ENCODE peak calls at places on chromosomes 6 and 20, in six cellular contexts. One of them, this sample, is unnamed.

GRCh38 chr6:125421853-125422252 is 120.1 kb upstream of the HDDC2 start:
- DNase-seq in stimulated activated naive B cell treated with anti-CD40 and anti-IgM and Interleukin-4, amounts not matched to agents 10 μg/mL and 1 μg/mL and 100 μg/mL, for 72 hours: no peak
- DNase-seq in A549: no peak
- DNase-seq in central memory CD8-positive, alpha-beta T cell: no peak
- DNase-seq in frontal cortex: no peak
- DNase-seq in T-helper 2 cell: no peak
- DNase-seq in this sample: no peak

GRCh38 chr6:147950623-147950987 is 392.0 kb upstream of the SASH1 start:
- DNase-seq in frontal cortex: no peak
- DNase-seq in stimulated activated naive B cell treated with anti-CD40 and anti-IgM and Interleukin-4, amounts not matched to agents 10 μg/mL and 1 μg/mL and 100 μg/mL, for 72 hours: no peak
- DNase-seq in central memory CD8-positive, alpha-beta T cell: no peak
- DNase-seq in T-helper 2 cell: no peak
- DNase-seq in A549: no peak
- DNase-seq in this sample: no peak

GRCh38 chr6:27178001-27178730 is 69.3 kb upstream of the PRSS16 start:
- DNase-seq in T-helper 2 cell: peak; percentile 83
- DNase-seq in stimulated activated naive B cell treated with anti-CD40 and anti-IgM and Interleukin-4, amounts not matched to agents 10 μg/mL and 1 μg/mL and 100 μg/mL, for 72 hours: peak; percentile 50
- DNase-seq in frontal cortex: peak; percentile 19
- DNase-seq in A549: peak; percentile 31
- DNase-seq in central memory CD8-positive, alpha-beta T cell: peak; percentile 20
- DNase-seq in this sample: peak; percentile 44

GRCh38 chr6:130167655-130168054 is 55.1 kb downstream of the SAMD3 start:
- DNase-seq in central memory CD8-positive, alpha-beta T cell: no peak
- DNase-seq in stimulated activated naive B cell treated with anti-CD40 and anti-IgM and Interleukin-4, amounts not matched to agents 10 μg/mL and 1 μg/mL and 100 μg/mL, for 72 hours: no peak
- DNase-seq in T-helper 2 cell: no peak
- DNase-seq in A549: no peak
- DNase-seq in frontal cortex: no peak
- DNase-seq in this sample: no peak

GRCh38 chr6:114100421-114100820 is 129.5 kb upstream of the HDAC2 start:
- DNase-seq in T-helper 2 cell: no peak
- DNase-seq in A549: no peak
- DNase-seq in stimulated activated naive B cell treated with anti-CD40 and anti-IgM and Interleukin-4, amounts not matched to agents 10 μg/mL and 1 μg/mL and 100 μg/mL, for 72 hours: no peak
- DNase-seq in central memory CD8-positive, alpha-beta T cell: no peak
- DNase-seq in frontal cortex: no peak
- DNase-seq in this sample: no peak

GRCh38 chr6:63805808-63806572 is 170.4 kb downstream of the PHF3 start:
- DNase-seq in central memory CD8-positive, alpha-beta T cell: no peak
- DNase-seq in stimulated activated naive B cell treated with anti-CD40 and anti-IgM and Interleukin-4, amounts not matched to agents 10 μg/mL and 1 μg/mL and 100 μg/mL, for 72 hours: no peak
- DNase-seq in frontal cortex: no peak
- DNase-seq in A549: peak; percentile 14
- DNase-seq in T-helper 2 cell: no peak
- DNase-seq in this sample: no peak

GRCh38 chr6:124432632-124433031 is 529.6 kb upstream of the RNF217 start:
- DNase-seq in stimulated activated naive B cell treated with anti-CD40 and anti-IgM and Interleukin-4, amounts not matched to agents 10 μg/mL and 1 μg/mL and 100 μg/mL, for 72 hours: no peak
- DNase-seq in central memory CD8-positive, alpha-beta T cell: no peak
- DNase-seq in A549: no peak
- DNase-seq in T-helper 2 cell: no peak
- DNase-seq in frontal cortex: no peak
- DNase-seq in this sample: no peak

GRCh38 chr6:109503327-109504224 is 20.6 kb upstream of the ZBTB24 start:
- DNase-seq in A549: no peak
- DNase-seq in T-helper 2 cell: no peak
- DNase-seq in stimulated activated naive B cell treated with anti-CD40 and anti-IgM and Interleukin-4, amounts not matched to agents 10 μg/mL and 1 μg/mL and 100 μg/mL, for 72 hours: no peak
- DNase-seq in central memory CD8-positive, alpha-beta T cell: no peak
- DNase-seq in frontal cortex: no peak
- DNase-seq in this sample: no peak

GRCh38 chr6:47794577-47795135 is 12.8 kb downstream of the OPN5 start:
- DNase-seq in T-helper 2 cell: no peak
- DNase-seq in central memory CD8-positive, alpha-beta T cell: no peak
- DNase-seq in stimulated activated naive B cell treated with anti-CD40 and anti-IgM and Interleukin-4, amounts not matched to agents 10 μg/mL and 1 μg/mL and 100 μg/mL, for 72 hours: no peak
- DNase-seq in frontal cortex: no peak
- DNase-seq in A549: no peak
- DNase-seq in this sample: no peak

GRCh38 chr20:11235058-11235457 is 561.3 kb upstream of the JAG1 start:
- DNase-seq in stimulated activated naive B cell treated with anti-CD40 and anti-IgM and Interleukin-4, amounts not matched to agents 10 μg/mL and 1 μg/mL and 100 μg/mL, for 72 hours: no peak
- DNase-seq in T-helper 2 cell: no peak
- DNase-seq in central memory CD8-positive, alpha-beta T cell: no peak
- DNase-seq in A549: no peak
- DNase-seq in frontal cortex: no peak
- DNase-seq in this sample: no peak

GRCh38 chr6:121608270-121608669 is 172.8 kb downstream of the GJA1 start:
- DNase-seq in A549: no peak
- DNase-seq in T-helper 2 cell: no peak
- DNase-seq in central memory CD8-positive, alpha-beta T cell: no peak
- DNase-seq in frontal cortex: no peak
- DNase-seq in stimulated activated naive B cell treated with anti-CD40 and anti-IgM and Interleukin-4, amounts not matched to agents 10 μg/mL and 1 μg/mL and 100 μg/mL, for 72 hours: no peak
- DNase-seq in this sample: no peak

GRCh38 chr6:80435457-80435856 is 329.0 kb downstream of the BCKDHB start:
- DNase-seq in A549: no peak
- DNase-seq in central memory CD8-positive, alpha-beta T cell: no peak
- DNase-seq in T-helper 2 cell: no peak
- DNase-seq in stimulated activated naive B cell treated with anti-CD40 and anti-IgM and Interleukin-4, amounts not matched to agents 10 μg/mL and 1 μg/mL and 100 μg/mL, for 72 hours: no peak
- DNase-seq in frontal cortex: no peak
- DNase-seq in this sample: no peak

GRCh38 chr6:163808871-163809270 is 394.4 kb downstream of the QKI start:
- DNase-seq in central memory CD8-positive, alpha-beta T cell: no peak
- DNase-seq in frontal cortex: no peak
- DNase-seq in stimulated activated naive B cell treated with anti-CD40 and anti-IgM and Interleukin-4, amounts not matched to agents 10 μg/mL and 1 μg/mL and 100 μg/mL, for 72 hours: no peak
- DNase-seq in A549: no peak
- DNase-seq in T-helper 2 cell: no peak
- DNase-seq in this sample: no peak

GRCh38 chr20:57180954-57181353 is 85.5 kb downstream of the BMP7 start:
- DNase-seq in stimulated activated naive B cell treated with anti-CD40 and anti-IgM and Interleukin-4, amounts not matched to agents 10 μg/mL and 1 μg/mL and 100 μg/mL, for 72 hours: no peak
- DNase-seq in central memory CD8-positive, alpha-beta T cell: no peak
- DNase-seq in T-helper 2 cell: no peak
- DNase-seq in A549: no peak
- DNase-seq in frontal cortex: no peak
- DNase-seq in this sample: no peak

GRCh38 chr6:138087549-138087948 is 19.7 kb downstream of the PERP start:
- DNase-seq in frontal cortex: no peak
- DNase-seq in T-helper 2 cell: no peak
- DNase-seq in stimulated activated naive B cell treated with anti-CD40 and anti-IgM and Interleukin-4, amounts not matched to agents 10 μg/mL and 1 μg/mL and 100 μg/mL, for 72 hours: no peak
- DNase-seq in central memory CD8-positive, alpha-beta T cell: no peak
- DNase-seq in A549: peak; percentile 15
- DNase-seq in this sample: no peak

GRCh38 chr6:5937516-5937915 is 69.2 kb downstream of the NRN1 start:
- DNase-seq in stimulated activated naive B cell treated with anti-CD40 and anti-IgM and Interleukin-4, amounts not matched to agents 10 μg/mL and 1 μg/mL and 100 μg/mL, for 72 hours: no peak
- DNase-seq in central memory CD8-positive, alpha-beta T cell: no peak
- DNase-seq in A549: no peak
- DNase-seq in frontal cortex: no peak
- DNase-seq in T-helper 2 cell: no peak
- DNase-seq in this sample: no peak

GRCh38 chr6:90098025-90098474 is 198.6 kb downstream of the BACH2 start:
- DNase-seq in frontal cortex: peak; percentile 27
- DNase-seq in stimulated activated naive B cell treated with anti-CD40 and anti-IgM and Interleukin-4, amounts not matched to agents 10 μg/mL and 1 μg/mL and 100 μg/mL, for 72 hours: no peak
- DNase-seq in A549: no peak
- DNase-seq in T-helper 2 cell: no peak
- DNase-seq in central memory CD8-positive, alpha-beta T cell: no peak
- DNase-seq in this sample: no peak

GRCh38 chr6:19354181-19354580 is 483.0 kb upstream of the ID4 start:
- DNase-seq in T-helper 2 cell: no peak
- DNase-seq in central memory CD8-positive, alpha-beta T cell: no peak
- DNase-seq in stimulated activated naive B cell treated with anti-CD40 and anti-IgM and Interleukin-4, amounts not matched to agents 10 μg/mL and 1 μg/mL and 100 μg/mL, for 72 hours: no peak
- DNase-seq in A549: no peak
- DNase-seq in frontal cortex: no peak
- DNase-seq in this sample: no peak

GRCh38 chr6:30845183-30845582 is 39.1 kb upstream of the DDR1 start:
- DNase-seq in central memory CD8-positive, alpha-beta T cell: no peak
- DNase-seq in T-helper 2 cell: no peak
- DNase-seq in A549: no peak
- DNase-seq in frontal cortex: no peak
- DNase-seq in stimulated activated naive B cell treated with anti-CD40 and anti-IgM and Interleukin-4, amounts not matched to agents 10 μg/mL and 1 μg/mL and 100 μg/mL, for 72 hours: no peak
- DNase-seq in this sample: no peak

GRCh38 chr6:15504040-15504491 is 158.8 kb downstream of the DTNBP1 start:
- DNase-seq in central memory CD8-positive, alpha-beta T cell: no peak
- DNase-seq in A549: no peak
- DNase-seq in T-helper 2 cell: no peak
- DNase-seq in stimulated activated naive B cell treated with anti-CD40 and anti-IgM and Interleukin-4, amounts not matched to agents 10 μg/mL and 1 μg/mL and 100 μg/mL, for 72 hours: no peak
- DNase-seq in frontal cortex: no peak
- DNase-seq in this sample: no peak

GRCh38 chr20:52905235-52905634 is 66.9 kb upstream of the TSHZ2 start:
- DNase-seq in central memory CD8-positive, alpha-beta T cell: no peak
- DNase-seq in T-helper 2 cell: no peak
- DNase-seq in stimulated activated naive B cell treated with anti-CD40 and anti-IgM and Interleukin-4, amounts not matched to agents 10 μg/mL and 1 μg/mL and 100 μg/mL, for 72 hours: no peak
- DNase-seq in frontal cortex: no peak
- DNase-seq in A549: no peak
- DNase-seq in this sample: no peak

GRCh38 chr20:35514371-35514960 is 15.0 kb downstream of the C20orf173 start:
- DNase-seq in A549: no peak
- DNase-seq in frontal cortex: no peak
- DNase-seq in T-helper 2 cell: no peak
- DNase-seq in stimulated activated naive B cell treated with anti-CD40 and anti-IgM and Interleukin-4, amounts not matched to agents 10 μg/mL and 1 μg/mL and 100 μg/mL, for 72 hours: no peak
- DNase-seq in central memory CD8-positive, alpha-beta T cell: no peak
- DNase-seq in this sample: no peak

GRCh38 chr6:170590725-170591124 is 6.3 kb upstream of the PDCD2 start:
- DNase-seq in T-helper 2 cell: no peak
- DNase-seq in A549: no peak
- DNase-seq in central memory CD8-positive, alpha-beta T cell: no peak
- DNase-seq in frontal cortex: no peak
- DNase-seq in stimulated activated naive B cell treated with anti-CD40 and anti-IgM and Interleukin-4, amounts not matched to agents 10 μg/mL and 1 μg/mL and 100 μg/mL, for 72 hours: no peak
- DNase-seq in this sample: no peak

GRCh38 chr20:47201074-47201730 is 155.3 kb downstream of the ZMYND8 start:
- DNase-seq in A549: no peak
- DNase-seq in central memory CD8-positive, alpha-beta T cell: no peak
- DNase-seq in stimulated activated naive B cell treated with anti-CD40 and anti-IgM and Interleukin-4, amounts not matched to agents 10 μg/mL and 1 μg/mL and 100 μg/mL, for 72 hours: no peak
- DNase-seq in T-helper 2 cell: no peak
- DNase-seq in frontal cortex: no peak
- DNase-seq in this sample: no peak

GRCh38 chr6:3304500-3305215 is 45.9 kb downstream of the PSMG4 start:
- DNase-seq in frontal cortex: no peak
- DNase-seq in stimulated activated naive B cell treated with anti-CD40 and anti-IgM and Interleukin-4, amounts not matched to agents 10 μg/mL and 1 μg/mL and 100 μg/mL, for 72 hours: no peak
- DNase-seq in central memory CD8-positive, alpha-beta T cell: no peak
- DNase-seq in A549: no peak
- DNase-seq in T-helper 2 cell: no peak
- DNase-seq in this sample: no peak

GRCh38 chr20:9241721-9242427 is 173.0 kb downstream of the PLCB4 start:
- DNase-seq in T-helper 2 cell: no peak
- DNase-seq in frontal cortex: no peak
- DNase-seq in stimulated activated naive B cell treated with anti-CD40 and anti-IgM and Interleukin-4, amounts not matched to agents 10 μg/mL and 1 μg/mL and 100 μg/mL, for 72 hours: no peak
- DNase-seq in A549: no peak
- DNase-seq in central memory CD8-positive, alpha-beta T cell: no peak
- DNase-seq in this sample: no peak

GRCh38 chr20:25005661-25006060 is 13.1 kb upstream of the APMAP start:
- DNase-seq in central memory CD8-positive, alpha-beta T cell: no peak
- DNase-seq in A549: no peak
- DNase-seq in T-helper 2 cell: no peak
- DNase-seq in frontal cortex: no peak
- DNase-seq in stimulated activated naive B cell treated with anti-CD40 and anti-IgM and Interleukin-4, amounts not matched to agents 10 μg/mL and 1 μg/mL and 100 μg/mL, for 72 hours: no peak
- DNase-seq in this sample: no peak

GRCh38 chr6:125301435-125302391 is at the start of gene HDDC2:
- DNase-seq in A549: peak; percentile 28
- DNase-seq in frontal cortex: peak; percentile 72
- DNase-seq in central memory CD8-positive, alpha-beta T cell: peak; percentile 15
- DNase-seq in stimulated activated naive B cell treated with anti-CD40 and anti-IgM and Interleukin-4, amounts not matched to agents 10 μg/mL and 1 μg/mL and 100 μg/mL, for 72 hours: peak; percentile 52
- DNase-seq in T-helper 2 cell: peak; percentile 65
- DNase-seq in this sample: peak; percentile 9

GRCh38 chr6:156630613-156631302 is 146.4 kb upstream of the ARID1B start:
- DNase-seq in stimulated activated naive B cell treated with anti-CD40 and anti-IgM and Interleukin-4, amounts not matched to agents 10 μg/mL and 1 μg/mL and 100 μg/mL, for 72 hours: no peak
- DNase-seq in T-helper 2 cell: no peak
- DNase-seq in central memory CD8-positive, alpha-beta T cell: no peak
- DNase-seq in A549: no peak
- DNase-seq in frontal cortex: no peak
- DNase-seq in this sample: no peak

GRCh38 chr6:16810411-16810810 is 49.2 kb upstream of the ATXN1 start:
- DNase-seq in A549: no peak
- DNase-seq in central memory CD8-positive, alpha-beta T cell: no peak
- DNase-seq in T-helper 2 cell: no peak
- DNase-seq in stimulated activated naive B cell treated with anti-CD40 and anti-IgM and Interleukin-4, amounts not matched to agents 10 μg/mL and 1 μg/mL and 100 μg/mL, for 72 hours: no peak
- DNase-seq in frontal cortex: no peak
- DNase-seq in this sample: no peak

GRCh38 chr6:106702451-106703110 is 73.2 kb downstream of the QRSL1 start:
- DNase-seq in central memory CD8-positive, alpha-beta T cell: no peak
- DNase-seq in T-helper 2 cell: peak; percentile 5
- DNase-seq in frontal cortex: no peak
- DNase-seq in A549: no peak
- DNase-seq in stimulated activated naive B cell treated with anti-CD40 and anti-IgM and Interleukin-4, amounts not matched to agents 10 μg/mL and 1 μg/mL and 100 μg/mL, for 72 hours: peak; percentile 49
- DNase-seq in this sample: no peak

GRCh38 chr6:42690151-42690702 is 32.2 kb downstream of the PRPH2 start:
- DNase-seq in T-helper 2 cell: no peak
- DNase-seq in A549: no peak
- DNase-seq in frontal cortex: no peak
- DNase-seq in stimulated activated naive B cell treated with anti-CD40 and anti-IgM and Interleukin-4, amounts not matched to agents 10 μg/mL and 1 μg/mL and 100 μg/mL, for 72 hours: no peak
- DNase-seq in central memory CD8-positive, alpha-beta T cell: no peak
- DNase-seq in this sample: no peak

GRCh38 chr20:48096957-48097890 is 311.9 kb upstream of the SULF2 start:
- DNase-seq in T-helper 2 cell: no peak
- DNase-seq in stimulated activated naive B cell treated with anti-CD40 and anti-IgM and Interleukin-4, amounts not matched to agents 10 μg/mL and 1 μg/mL and 100 μg/mL, for 72 hours: no peak
- DNase-seq in A549: no peak
- DNase-seq in central memory CD8-positive, alpha-beta T cell: no peak
- DNase-seq in frontal cortex: no peak
- DNase-seq in this sample: no peak

GRCh38 chr20:36777152-36777551 is 3.6 kb upstream of the DSN1 start:
- DNase-seq in T-helper 2 cell: no peak
- DNase-seq in A549: no peak
- DNase-seq in frontal cortex: no peak
- DNase-seq in central memory CD8-positive, alpha-beta T cell: no peak
- DNase-seq in stimulated activated naive B cell treated with anti-CD40 and anti-IgM and Interleukin-4, amounts not matched to agents 10 μg/mL and 1 μg/mL and 100 μg/mL, for 72 hours: no peak
- DNase-seq in this sample: no peak

GRCh38 chr6:135419162-135419561 is 78.4 kb downstream of the AHI1 start:
- DNase-seq in central memory CD8-positive, alpha-beta T cell: no peak
- DNase-seq in A549: no peak
- DNase-seq in stimulated activated naive B cell treated with anti-CD40 and anti-IgM and Interleukin-4, amounts not matched to agents 10 μg/mL and 1 μg/mL and 100 μg/mL, for 72 hours: no peak
- DNase-seq in T-helper 2 cell: no peak
- DNase-seq in frontal cortex: no peak
- DNase-seq in this sample: no peak

GRCh38 chr20:63617092-63617875 is 9.6 kb downstream of the GMEB2 start:
- DNase-seq in T-helper 2 cell: no peak
- DNase-seq in frontal cortex: no peak
- DNase-seq in A549: no peak
- DNase-seq in stimulated activated naive B cell treated with anti-CD40 and anti-IgM and Interleukin-4, amounts not matched to agents 10 μg/mL and 1 μg/mL and 100 μg/mL, for 72 hours: no peak
- DNase-seq in central memory CD8-positive, alpha-beta T cell: no peak
- DNase-seq in this sample: no peak

GRCh38 chr6:38307730-38308129 is 332.0 kb downstream of the BTBD9 start:
- DNase-seq in A549: no peak
- DNase-seq in central memory CD8-positive, alpha-beta T cell: no peak
- DNase-seq in stimulated activated naive B cell treated with anti-CD40 and anti-IgM and Interleukin-4, amounts not matched to agents 10 μg/mL and 1 μg/mL and 100 μg/mL, for 72 hours: peak; percentile 13
- DNase-seq in T-helper 2 cell: peak; percentile 66
- DNase-seq in frontal cortex: no peak
- DNase-seq in this sample: no peak

This sample was measured in T follicular helper cell.